ENCODE peak calls at places on chromosomes 1 and 21, in five cellular contexts. I, G, X, J and D are unnamed samples.

GRCh38 chr1:33346921-33347649 is 26.2 kb upstream of the A3GALT2 start:
- DNase-seq in X (peak; percentile 65), G (peak; percentile 96), I (no peak), J (peak; percentile 78), D (peak; percentile 44)

GRCh38 chr1:15337656-15338402 is 71.9 kb upstream of the EFHD2 start:
- DNase-seq in I (no peak), X (no peak), J (peak; percentile 19), G (peak; percentile 52), D (no peak)

GRCh38 chr21:20943476-20944085 is 54.6 kb upstream of the NCAM2 start:
- DNase-seq in I (no peak), X (no peak), G (no peak), J (no peak), D (no peak)

GRCh38 chr1:50268049-50268448 is 155.2 kb downstream of the DMRTA2 start:
- DNase-seq in J (peak; percentile 85), X (peak; percentile 34), G (no peak), I (peak; percentile 6), D (no peak)

GRCh38 chr1:24003331-24003972 is 23.3 kb upstream of the SRSF10 start:
- DNase-seq in X (peak; percentile 17), I (peak; percentile 25), J (peak; percentile 43), G (no peak), D (no peak)

GRCh38 chr1:26349196-26349885 is 4.6 kb downstream of the CRYBG2 start:
- DNase-seq in J (peak; percentile 83), I (no peak), X (peak; percentile 7), G (no peak), D (no peak)

GRCh38 chr1:115198938-115199337 is 109.6 kb upstream of the TSPAN2 start:
- DNase-seq in J (no peak), I (no peak), G (no peak), X (no peak), D (no peak)

GRCh38 chr1:11550664-11551283 is 71.8 kb downstream of the DISP3 start:
- DNase-seq in G (no peak), J (peak; percentile 90), X (peak; percentile 92), I (peak; percentile 56), D (no peak)

GRCh38 chr1:4586611-4587010 is 67.8 kb upstream of the AJAP1 start:
- DNase-seq in I (no peak), G (no peak), X (no peak), J (no peak), D (no peak)

GRCh38 chr21:33940846-33941245 is 25.2 kb upstream of the ATP5PO start:
- DNase-seq in X (no peak), I (no peak), J (no peak), G (no peak), D (no peak)

GRCh38 chr1:227915564-227916553 is 31.9 kb downstream of the WNT9A start:
- DNase-seq in J (peak; percentile 44), I (no peak), X (no peak), G (no peak), D (no peak)
- H3K4me1 ChIP-seq in J (peaks cover 5% of the 10 kb centered on the region), I (no peaks in the 10 kb centered on the region), X (peaks cover 18% of the 10 kb centered on the region), G (peaks cover 20% of the 10 kb centered on the region), D (no peaks in the 10 kb centered on the region)

GRCh38 chr1:109822749-109823542 is 59.2 kb upstream of the EPS8L3 start:
- DNase-seq in J (no peak), X (no peak), G (no peak), I (no peak), D (no peak)
- H3K4me1 ChIP-seq in J (peaks cover 3% of the 10 kb centered on the region), X (peaks cover 8% of the 10 kb centered on the region), G (peaks cover 66% of the 10 kb centered on the region), I (peaks cover 6% of the 10 kb centered on the region), D (peaks cover 8% of the 10 kb centered on the region)

GRCh38 chr1:8397511-8397910 is 79.6 kb downstream of the SLC45A1 start:
- DNase-seq in G (no peak), J (no peak), I (peak; percentile 53), X (no peak), D (no peak)
- H3K4me1 ChIP-seq in G (peaks cover 64% of the 10 kb centered on the region), J (peaks cover 19% of the 10 kb centered on the region), I (peaks cover 71% of the 10 kb centered on the region), X (peaks cover 23% of the 10 kb centered on the region), D (peaks cover 7% of the 10 kb centered on the region)

DNA sequence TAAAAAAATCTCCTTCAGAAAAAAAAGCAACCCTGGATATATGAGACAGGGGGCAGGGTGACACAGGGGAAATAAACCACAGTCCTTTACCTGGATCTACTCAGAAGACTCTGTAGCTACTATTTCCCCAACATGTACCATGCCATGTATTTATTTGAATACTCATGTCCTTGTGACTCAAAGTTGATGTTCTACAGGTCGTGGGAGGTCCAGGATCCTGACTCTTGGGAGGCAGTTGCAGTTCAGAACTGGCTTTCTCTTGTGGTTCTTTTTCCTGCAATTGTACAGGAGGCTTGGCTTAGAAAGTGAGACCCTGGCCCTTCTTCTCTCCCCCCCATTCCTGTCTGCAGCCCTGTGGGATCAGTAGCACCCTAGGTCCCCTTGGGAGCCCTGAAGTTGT is 5.8 kb upstream of the IL24 start:
- DNase-seq in I (no peak), G (no peak), J (no peak), X (no peak), D (no peak)
- H3K4me1 ChIP-seq in I (no peaks in the 10 kb centered on the region), G (no peaks in the 10 kb centered on the region), J (peaks cover 11% of the 10 kb centered on the region), X (peaks cover 8% of the 10 kb centered on the region), D (no peaks in the 10 kb centered on the region)

DNA sequence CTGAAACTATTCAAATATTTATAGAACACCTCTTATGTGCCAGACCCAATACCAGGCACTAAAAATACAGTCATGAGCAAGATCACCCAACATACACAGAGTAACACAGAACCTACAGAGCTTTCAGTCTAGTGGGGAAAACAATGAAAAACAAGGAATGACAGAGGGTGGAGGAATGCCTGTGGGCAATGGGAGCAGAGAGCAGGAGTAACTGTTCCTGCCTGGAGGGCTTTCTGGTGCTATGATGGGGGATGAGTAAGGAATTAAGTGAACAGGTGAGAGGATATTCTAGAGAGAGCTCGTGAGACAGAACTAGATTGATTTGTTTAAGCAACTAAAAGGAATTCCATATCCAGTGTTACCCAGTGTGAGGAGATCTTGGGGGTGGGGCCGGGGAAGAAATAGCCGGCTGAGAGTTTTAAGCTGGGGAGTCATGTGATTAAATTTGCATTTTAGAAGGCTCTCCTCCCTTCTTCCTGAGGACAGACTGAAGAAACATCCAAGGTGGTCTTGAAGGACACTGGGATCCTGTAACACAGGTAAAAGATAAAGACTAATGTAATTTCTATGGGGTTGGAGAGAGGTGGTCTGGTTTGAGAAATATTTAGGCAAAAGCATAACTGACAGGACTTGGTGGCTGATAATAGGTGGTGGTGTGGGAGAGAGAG is 2.1 kb upstream of the CD53 start:
- DNase-seq in I (peak; percentile 16), J (peak; percentile 19), G (no peak), X (no peak), D (no peak)
- H3K4me1 ChIP-seq in I (peaks cover 39% of the 10 kb centered on the region), J (no peaks in the 10 kb centered on the region), G (no peaks in the 10 kb centered on the region), X (no peaks in the 10 kb centered on the region), D (no peaks in the 10 kb centered on the region)

DNA sequence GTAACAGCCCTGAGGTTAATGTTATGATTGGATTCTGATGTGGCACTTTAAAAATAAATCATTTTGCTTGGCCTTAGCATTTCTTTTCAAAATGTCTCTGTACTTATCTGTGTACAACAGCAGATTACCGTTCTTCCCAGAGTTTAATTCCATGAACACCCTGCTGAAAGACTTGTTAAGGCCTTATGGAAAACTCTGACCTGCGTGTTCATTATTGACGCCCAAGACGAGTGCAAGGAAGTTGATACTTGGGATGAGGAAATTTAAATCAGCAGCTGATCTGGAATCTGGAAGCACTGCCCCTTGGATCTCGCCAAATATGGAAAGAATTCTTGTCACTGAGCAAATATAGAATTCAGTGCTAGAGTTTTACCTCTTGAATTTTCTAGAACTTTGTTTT is 6.7 kb downstream of the ERG start:
- DNase-seq in I (no peak), X (no peak), G (no peak), J (no peak), D (no peak)
- H3K4me1 ChIP-seq in I (no peaks in the 10 kb centered on the region), X (peaks cover 16% of the 10 kb centered on the region), G (peaks cover 6% of the 10 kb centered on the region), J (peaks cover 2% of the 10 kb centered on the region), D (no peaks in the 10 kb centered on the region)

GRCh38 chr1:154998818-154999650 is 3.6 kb upstream of the ZBTB7B start:
- DNase-seq in I (peak; percentile 88), X (peak; percentile 78), G (no peak), J (peak; percentile 95), D (peak; percentile 74)
- H3K4me1 ChIP-seq in I (peaks cover 52% of the 10 kb centered on the region), X (peaks cover 11% of the 10 kb centered on the region), G (peaks cover 11% of the 10 kb centered on the region), J (no peaks in the 10 kb centered on the region), D (peaks cover 19% of the 10 kb centered on the region)